ENCODE peak calls at places on chromosomes 5 and 9, in six cellular contexts. One of them, this sample, is unnamed.

GRCh38 chr5:77852514-77853352 is 76.6 kb upstream of the TBCA start:
- DNase-seq in trophoblast cell: no peak
- DNase-seq in left ventricle myocardium inferior: peak; percentile 55
- DNase-seq in tibial artery: no peak
- DNase-seq in fibroblast of lung: peak; percentile 80
- DNase-seq in mammary epithelial cell: peak; percentile 54
- DNase-seq in this sample: no peak

GRCh38 chr5:80156156-80156555 is 99.7 kb downstream of the SERINC5 start:
- DNase-seq in tibial artery: no peak
- DNase-seq in mammary epithelial cell: no peak
- DNase-seq in trophoblast cell: no peak
- DNase-seq in fibroblast of lung: peak; percentile 22
- DNase-seq in left ventricle myocardium inferior: no peak
- DNase-seq in this sample: no peak

GRCh38 chr9:105693435-105694275 is 686 bp upstream of the TMEM38B start:
- DNase-seq in mammary epithelial cell: peak; percentile 5
- DNase-seq in trophoblast cell: no peak
- DNase-seq in left ventricle myocardium inferior: no peak
- DNase-seq in tibial artery: no peak
- DNase-seq in fibroblast of lung: no peak
- DNase-seq in this sample: no peak

GRCh38 chr5:2000591-2000990 is 117.9 kb upstream of the IRX4 start:
- DNase-seq in trophoblast cell: no peak
- DNase-seq in mammary epithelial cell: no peak
- DNase-seq in tibial artery: no peak
- DNase-seq in left ventricle myocardium inferior: no peak
- DNase-seq in fibroblast of lung: no peak
- DNase-seq in this sample: no peak

GRCh38 chr5:116288524-116288923 is 203.7 kb downstream of the COMMD10 start:
- DNase-seq in fibroblast of lung: no peak
- DNase-seq in trophoblast cell: no peak
- DNase-seq in left ventricle myocardium inferior: no peak
- DNase-seq in mammary epithelial cell: no peak
- DNase-seq in tibial artery: no peak
- DNase-seq in this sample: no peak

GRCh38 chr9:92969516-92970466 is 22.5 kb downstream of the FGD3 start:
- DNase-seq in fibroblast of lung: no peak
- DNase-seq in tibial artery: peak; percentile 50
- DNase-seq in left ventricle myocardium inferior: no peak
- DNase-seq in trophoblast cell: no peak
- DNase-seq in mammary epithelial cell: no peak
- DNase-seq in this sample: no peak

GRCh38 chr9:92341578-92341977 is 15.8 kb downstream of the CENPP start:
- DNase-seq in trophoblast cell: no peak
- DNase-seq in tibial artery: no peak
- DNase-seq in mammary epithelial cell: no peak
- DNase-seq in fibroblast of lung: no peak
- DNase-seq in left ventricle myocardium inferior: no peak
- DNase-seq in this sample: no peak

GRCh38 chr5:92939428-92939827 is 641.6 kb downstream of the NR2F1-AS1 start:
- DNase-seq in mammary epithelial cell: no peak
- DNase-seq in fibroblast of lung: no peak
- DNase-seq in left ventricle myocardium inferior: no peak
- DNase-seq in trophoblast cell: no peak
- DNase-seq in tibial artery: no peak
- DNase-seq in this sample: no peak

GRCh38 chr5:176730815-176731475 is 79.4 kb upstream of the UNC5A start:
- DNase-seq in mammary epithelial cell: no peak
- DNase-seq in tibial artery: no peak
- DNase-seq in fibroblast of lung: no peak
- DNase-seq in trophoblast cell: no peak
- DNase-seq in left ventricle myocardium inferior: no peak
- DNase-seq in this sample: no peak

GRCh38 chr5:21817668-21818419 is 1035.3 kb downstream of the CDH12 start:
- DNase-seq in tibial artery: no peak
- DNase-seq in fibroblast of lung: no peak
- DNase-seq in mammary epithelial cell: no peak
- DNase-seq in trophoblast cell: no peak
- DNase-seq in left ventricle myocardium inferior: no peak
- DNase-seq in this sample: no peak

GRCh38 chr5:97455996-97456395 is 272.9 kb upstream of the RIOK2 start:
- DNase-seq in tibial artery: no peak
- DNase-seq in trophoblast cell: no peak
- DNase-seq in mammary epithelial cell: no peak
- DNase-seq in left ventricle myocardium inferior: no peak
- DNase-seq in fibroblast of lung: no peak
- DNase-seq in this sample: no peak

GRCh38 chr5:113232667-113233066 is 202.1 kb downstream of the TSSK1B start:
- DNase-seq in mammary epithelial cell: no peak
- DNase-seq in trophoblast cell: no peak
- DNase-seq in fibroblast of lung: peak; percentile 57
- DNase-seq in tibial artery: no peak
- DNase-seq in left ventricle myocardium inferior: peak; percentile 51
- DNase-seq in this sample: no peak
- H3K4me1 ChIP-seq in mammary epithelial cell: peaks cover 48% of the 10 kb centered on the region
- H3K4me1 ChIP-seq in trophoblast cell: peaks cover 2% of the 10 kb centered on the region
- H3K4me1 ChIP-seq in fibroblast of lung: no peaks in the 10 kb centered on the region
- H3K4me1 ChIP-seq in tibial artery: peaks cover 16% of the 10 kb centered on the region
- H3K4me1 ChIP-seq in left ventricle myocardium inferior: peaks cover 76% of the 10 kb centered on the region
- H3K4me1 ChIP-seq in this sample: peaks cover 69% of the 10 kb centered on the region

DNA sequence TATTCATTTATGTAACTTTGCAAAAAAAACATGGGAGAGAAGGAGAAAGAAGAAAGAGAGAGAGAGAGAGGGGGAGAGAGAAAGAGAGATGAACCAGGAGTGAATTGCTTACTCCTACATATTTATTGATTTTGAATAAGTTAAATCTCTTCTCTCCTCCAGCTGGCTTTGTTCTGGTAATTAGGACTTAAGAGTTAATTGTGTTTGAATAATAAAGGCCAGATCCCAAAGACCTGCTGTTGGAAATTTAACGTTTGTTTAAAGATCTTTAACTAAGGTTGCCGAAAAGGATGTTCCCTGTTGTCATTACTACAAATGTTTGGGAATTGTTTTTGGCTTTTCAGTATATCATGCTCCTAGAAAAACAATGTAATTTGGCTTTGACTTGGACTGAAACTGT is 473.0 kb downstream of the TUSC1 start:
- DNase-seq in fibroblast of lung: no peak
- DNase-seq in left ventricle myocardium inferior: no peak
- DNase-seq in mammary epithelial cell: no peak
- DNase-seq in trophoblast cell: no peak
- DNase-seq in tibial artery: no peak
- DNase-seq in this sample: no peak
- H3K9me3 ChIP-seq in fibroblast of lung: no peaks in the 10 kb centered on the region
- H3K9me3 ChIP-seq in left ventricle myocardium inferior: peaks cover 8% of the 10 kb centered on the region
- H3K9me3 ChIP-seq in mammary epithelial cell: no peaks in the 10 kb centered on the region
- H3K9me3 ChIP-seq in trophoblast cell: no peaks in the 10 kb centered on the region
- H3K9me3 ChIP-seq in tibial artery: no peaks in the 10 kb centered on the region
- H3K9me3 ChIP-seq in this sample: no peaks in the 10 kb centered on the region

DNA sequence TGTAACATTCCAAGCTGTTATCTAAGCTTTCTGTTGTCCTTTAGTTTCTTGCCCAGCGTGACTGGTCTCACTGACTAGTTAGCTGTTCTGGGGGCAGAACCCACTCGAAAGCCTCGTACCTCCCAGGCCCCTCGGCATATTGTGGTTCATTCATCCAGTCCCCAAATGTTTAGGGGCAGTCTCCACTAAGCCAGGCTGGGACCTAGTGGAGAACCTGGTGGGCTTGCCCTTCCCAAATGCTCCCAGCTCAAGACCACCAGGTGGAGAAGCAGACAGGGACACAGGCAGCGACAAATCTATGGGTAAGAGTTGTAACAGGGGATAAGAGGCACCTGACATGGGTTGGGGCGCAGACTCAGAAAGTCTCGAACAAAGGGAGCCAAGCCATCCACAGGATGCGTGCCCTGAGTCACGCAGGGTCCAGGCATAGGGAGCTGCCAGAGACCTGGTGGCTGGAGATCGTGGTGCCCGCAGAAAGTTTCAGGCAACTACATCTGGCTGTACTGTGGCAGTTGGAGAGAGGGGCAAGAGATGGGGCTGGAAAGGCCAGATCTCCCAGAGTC is 851 bp upstream of the EEIG1 start:
- DNase-seq in fibroblast of lung: no peak
- DNase-seq in tibial artery: peak; percentile 69
- DNase-seq in mammary epithelial cell: no peak
- DNase-seq in left ventricle myocardium inferior: no peak
- DNase-seq in trophoblast cell: no peak
- DNase-seq in this sample: no peak
- H3K4me1 ChIP-seq in fibroblast of lung: peaks cover 10% of the 10 kb centered on the region
- H3K4me1 ChIP-seq in tibial artery: peaks cover 42% of the 10 kb centered on the region
- H3K4me1 ChIP-seq in mammary epithelial cell: peaks cover 35% of the 10 kb centered on the region
- H3K4me1 ChIP-seq in left ventricle myocardium inferior: peaks cover 70% of the 10 kb centered on the region
- H3K4me1 ChIP-seq in trophoblast cell: peaks cover 25% of the 10 kb centered on the region
- H3K4me1 ChIP-seq in this sample: peaks cover 25% of the 10 kb centered on the region

DNA sequence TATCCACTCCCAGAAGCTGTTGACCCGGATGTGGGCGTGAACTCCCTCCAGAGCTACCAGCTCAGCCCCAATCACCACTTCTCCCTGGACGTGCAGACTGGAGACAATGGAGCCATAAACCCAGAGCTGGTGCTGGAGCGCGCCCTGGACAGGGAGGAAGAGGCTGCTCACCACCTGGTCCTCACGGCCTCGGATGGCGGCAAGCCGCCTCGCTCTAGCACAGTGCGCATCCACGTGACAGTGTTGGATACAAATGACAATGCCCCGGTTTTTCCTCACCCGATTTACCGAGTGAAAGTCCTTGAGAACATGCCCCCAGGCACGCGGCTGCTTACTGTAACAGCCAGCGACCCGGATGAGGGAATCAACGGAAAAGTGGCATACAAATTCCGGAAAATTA is 834 bp downstream of the PCDHGA8 start:
- DNase-seq in left ventricle myocardium inferior: no peak
- DNase-seq in trophoblast cell: no peak
- DNase-seq in fibroblast of lung: no peak
- DNase-seq in mammary epithelial cell: no peak
- DNase-seq in tibial artery: no peak
- DNase-seq in this sample: no peak
- H3K9me3 ChIP-seq in left ventricle myocardium inferior: peaks cover 94% of the 10 kb centered on the region
- H3K9me3 ChIP-seq in trophoblast cell: peaks cover 39% of the 10 kb centered on the region
- H3K9me3 ChIP-seq in fibroblast of lung: peaks cover 4% of the 10 kb centered on the region
- H3K9me3 ChIP-seq in mammary epithelial cell: peaks cover 41% of the 10 kb centered on the region
- H3K9me3 ChIP-seq in tibial artery: peaks cover 84% of the 10 kb centered on the region
- H3K9me3 ChIP-seq in this sample: peaks cover 29% of the 10 kb centered on the region

GRCh38 chr5:14777932-14778788 is 93.4 kb downstream of the ANKH start:
- DNase-seq in fibroblast of lung: no peak
- DNase-seq in tibial artery: no peak
- DNase-seq in left ventricle myocardium inferior: no peak
- DNase-seq in trophoblast cell: no peak
- DNase-seq in mammary epithelial cell: no peak
- DNase-seq in this sample: no peak

GRCh38 chr5:14775857-14776256 is 95.7 kb downstream of the ANKH start:
- DNase-seq in left ventricle myocardium inferior: peak; percentile 26
- DNase-seq in mammary epithelial cell: peak; percentile 69
- DNase-seq in trophoblast cell: no peak
- DNase-seq in tibial artery: no peak
- DNase-seq in fibroblast of lung: peak; percentile 80
- DNase-seq in this sample: no peak

GRCh38 chr5:14777187-14777586 is 94.4 kb downstream of the ANKH start:
- DNase-seq in left ventricle myocardium inferior: no peak
- DNase-seq in trophoblast cell: no peak
- DNase-seq in mammary epithelial cell: no peak
- DNase-seq in tibial artery: no peak
- DNase-seq in fibroblast of lung: peak; percentile 11
- DNase-seq in this sample: no peak

GRCh38 chr5:14778789-14779070 is 92.8 kb downstream of the ANKH start:
- DNase-seq in tibial artery: no peak
- DNase-seq in left ventricle myocardium inferior: no peak
- DNase-seq in fibroblast of lung: no peak
- DNase-seq in mammary epithelial cell: no peak
- DNase-seq in trophoblast cell: no peak
- DNase-seq in this sample: no peak

GRCh38 chr5:14776640-14777039 is 94.9 kb downstream of the ANKH start:
- DNase-seq in fibroblast of lung: no peak
- DNase-seq in mammary epithelial cell: no peak
- DNase-seq in tibial artery: no peak
- DNase-seq in left ventricle myocardium inferior: no peak
- DNase-seq in trophoblast cell: no peak
- DNase-seq in this sample: no peak
- H3K4me1 ChIP-seq in fibroblast of lung: no peaks in the 10 kb centered on the region
- H3K4me1 ChIP-seq in mammary epithelial cell: peaks cover 11% of the 10 kb centered on the region
- H3K4me1 ChIP-seq in tibial artery: peaks cover 23% of the 10 kb centered on the region
- H3K4me1 ChIP-seq in left ventricle myocardium inferior: peaks cover 84% of the 10 kb centered on the region
- H3K4me1 ChIP-seq in trophoblast cell: no peaks in the 10 kb centered on the region
- H3K4me1 ChIP-seq in this sample: peaks cover 4% of the 10 kb centered on the region

DNA sequence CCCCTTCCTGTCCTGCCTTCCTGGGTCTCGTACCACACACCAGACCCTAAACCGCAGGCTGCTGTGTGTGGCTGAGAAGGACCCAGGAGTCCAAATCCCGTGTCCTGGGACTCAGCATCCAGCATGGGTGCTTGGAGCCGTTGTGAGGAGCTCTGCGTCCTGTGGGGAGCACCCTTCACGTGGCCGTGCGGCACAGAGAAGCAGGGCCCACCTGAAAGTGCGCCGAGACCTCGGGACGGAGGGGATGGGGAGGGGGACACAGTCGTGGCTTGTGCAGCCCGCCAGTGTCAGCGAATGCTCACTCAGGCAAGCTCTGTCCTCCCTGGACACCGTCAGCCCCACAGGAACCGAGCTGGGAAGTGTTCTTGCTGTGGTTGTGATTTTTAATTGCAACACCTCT is 244.6 kb downstream of the CACNA1B start:
- DNase-seq in tibial artery: no peak
- DNase-seq in mammary epithelial cell: no peak
- DNase-seq in trophoblast cell: no peak
- DNase-seq in left ventricle myocardium inferior: no peak
- DNase-seq in fibroblast of lung: no peak
- DNase-seq in this sample: no peak
- H3K9me3 ChIP-seq in tibial artery: no peaks in the 10 kb centered on the region
- H3K9me3 ChIP-seq in mammary epithelial cell: peaks cover 36% of the 10 kb centered on the region
- H3K9me3 ChIP-seq in trophoblast cell: peaks cover 67% of the 10 kb centered on the region
- H3K9me3 ChIP-seq in left ventricle myocardium inferior: no peaks in the 10 kb centered on the region
- H3K9me3 ChIP-seq in fibroblast of lung: no peaks in the 10 kb centered on the region
- H3K9me3 ChIP-seq in this sample: peaks cover 5% of the 10 kb centered on the region

GRCh38 chr5:131357739-131358561 is 94.1 kb downstream of the CDC42SE2 start:
- DNase-seq in left ventricle myocardium inferior: no peak
- DNase-seq in fibroblast of lung: no peak
- DNase-seq in trophoblast cell: no peak
- DNase-seq in tibial artery: no peak
- DNase-seq in mammary epithelial cell: no peak
- DNase-seq in this sample: no peak
- H3K4me1 ChIP-seq in left ventricle myocardium inferior: peaks cover 8% of the 10 kb centered on the region
- H3K4me1 ChIP-seq in fibroblast of lung: peaks cover 4% of the 10 kb centered on the region
- H3K4me1 ChIP-seq in trophoblast cell: no peaks in the 10 kb centered on the region
- H3K4me1 ChIP-seq in tibial artery: peaks cover 3% of the 10 kb centered on the region
- H3K4me1 ChIP-seq in mammary epithelial cell: no peaks in the 10 kb centered on the region
- H3K4me1 ChIP-seq in this sample: no peaks in the 10 kb centered on the region

DNA sequence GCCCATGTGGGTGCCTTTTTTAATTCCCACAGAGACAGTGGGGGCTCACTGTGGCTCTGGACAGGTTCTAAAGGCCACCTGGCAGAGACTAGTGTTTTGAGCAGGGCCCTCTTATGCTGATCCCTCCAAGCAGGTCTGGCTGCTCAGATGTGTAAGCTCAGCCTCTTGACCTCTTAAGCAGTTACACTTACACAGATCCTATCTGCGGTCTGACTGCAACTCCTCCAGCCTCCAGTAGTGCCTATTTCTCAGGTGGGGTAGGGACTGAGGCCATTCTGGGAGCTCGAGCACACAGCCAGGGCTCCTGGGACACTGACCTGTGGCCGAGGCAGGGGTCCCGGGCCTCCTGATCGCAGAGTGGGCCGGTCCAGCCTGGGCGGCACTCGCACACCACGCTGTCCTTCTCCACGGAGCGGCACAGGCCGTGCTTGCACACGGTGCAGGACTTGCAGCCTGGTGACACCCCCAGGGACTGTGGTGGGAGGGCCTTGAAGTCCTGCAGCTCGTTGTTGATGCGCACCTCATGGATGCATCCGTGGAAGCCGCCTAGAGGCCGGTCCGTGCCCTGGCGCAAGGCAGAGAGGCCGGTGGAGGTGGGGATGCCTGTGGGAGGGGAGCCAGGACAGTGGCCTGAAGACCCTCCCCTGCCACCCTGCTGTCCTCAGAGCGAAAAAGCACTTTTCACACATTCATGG is 91.9 kb upstream of the PANK3 start:
- DNase-seq in tibial artery: peak; percentile 41
- DNase-seq in trophoblast cell: no peak
- DNase-seq in mammary epithelial cell: no peak
- DNase-seq in fibroblast of lung: no peak
- DNase-seq in left ventricle myocardium inferior: no peak
- DNase-seq in this sample: no peak
- H3K9me3 ChIP-seq in tibial artery: no peaks in the 10 kb centered on the region
- H3K9me3 ChIP-seq in trophoblast cell: peaks cover 5% of the 10 kb centered on the region
- H3K9me3 ChIP-seq in mammary epithelial cell: no peaks in the 10 kb centered on the region
- H3K9me3 ChIP-seq in fibroblast of lung: no peaks in the 10 kb centered on the region
- H3K9me3 ChIP-seq in left ventricle myocardium inferior: no peaks in the 10 kb centered on the region
- H3K9me3 ChIP-seq in this sample: no peaks in the 10 kb centered on the region

This sample was measured in keratinocyte.